ENCODE peak calls at places on chromosomes 5 and 9, in six cellular contexts. F is heart right ventricle, D is A549, V is OCI-LY7, S is body of pancreas, N is neural progenitor cell. J is an unnamed sample. For H3K4me1, the result is how much of the 10 kb centered on the place peaks cover.

GRCh38 chr5:20833081-20833627 is 845.2 kb upstream of the CDH18 start:
- DNase-seq in F (no peak), D (no peak), V (no peak), S (no peak), N (no peak), J (no peak)

GRCh38 chr5:142548739-142549275 is 137.1 kb downstream of the FGF1 start:
- DNase-seq in F (peak), D (peak), V (peak), S (peak), N (peak), J (peak)

GRCh38 chr5:78549043-78549442 is 99.5 kb downstream of the LHFPL2 start:
- DNase-seq in F (no peak), D (no peak), V (no peak), S (no peak), N (no peak), J (no peak)

GRCh38 chr9:786405-786804 is 55.1 kb upstream of the DMRT1 start:
- DNase-seq in F (no peak), D (no peak), V (no peak), S (no peak), N (no peak), J (peak)

GRCh38 chr5:976849-977751 is 31.5 kb upstream of the NKD2 start:
- DNase-seq in F (no peak), D (no peak), V (no peak), S (no peak), N (no peak), J (no peak)

GRCh38 chr5:135110941-135111596 is 77.0 kb upstream of the PITX1 start:
- DNase-seq in F (no peak), D (no peak), V (no peak), S (no peak), N (no peak), J (no peak)

GRCh38 chr5:78661691-78662090 is 13.1 kb upstream of the LHFPL2 start:
- DNase-seq in F (no peak), D (no peak), V (peak), S (no peak), N (no peak), J (no peak)

GRCh38 chr5:125037020-125037419 is 290.6 kb upstream of the ZNF608 start:
- DNase-seq in F (no peak), D (no peak), V (peak), S (no peak), N (no peak), J (no peak)

GRCh38 chr5:14101922-14102321 is 41.2 kb upstream of the TRIO start:
- DNase-seq in F (no peak), D (no peak), V (no peak), S (no peak), N (peak), J (no peak)

DNA sequence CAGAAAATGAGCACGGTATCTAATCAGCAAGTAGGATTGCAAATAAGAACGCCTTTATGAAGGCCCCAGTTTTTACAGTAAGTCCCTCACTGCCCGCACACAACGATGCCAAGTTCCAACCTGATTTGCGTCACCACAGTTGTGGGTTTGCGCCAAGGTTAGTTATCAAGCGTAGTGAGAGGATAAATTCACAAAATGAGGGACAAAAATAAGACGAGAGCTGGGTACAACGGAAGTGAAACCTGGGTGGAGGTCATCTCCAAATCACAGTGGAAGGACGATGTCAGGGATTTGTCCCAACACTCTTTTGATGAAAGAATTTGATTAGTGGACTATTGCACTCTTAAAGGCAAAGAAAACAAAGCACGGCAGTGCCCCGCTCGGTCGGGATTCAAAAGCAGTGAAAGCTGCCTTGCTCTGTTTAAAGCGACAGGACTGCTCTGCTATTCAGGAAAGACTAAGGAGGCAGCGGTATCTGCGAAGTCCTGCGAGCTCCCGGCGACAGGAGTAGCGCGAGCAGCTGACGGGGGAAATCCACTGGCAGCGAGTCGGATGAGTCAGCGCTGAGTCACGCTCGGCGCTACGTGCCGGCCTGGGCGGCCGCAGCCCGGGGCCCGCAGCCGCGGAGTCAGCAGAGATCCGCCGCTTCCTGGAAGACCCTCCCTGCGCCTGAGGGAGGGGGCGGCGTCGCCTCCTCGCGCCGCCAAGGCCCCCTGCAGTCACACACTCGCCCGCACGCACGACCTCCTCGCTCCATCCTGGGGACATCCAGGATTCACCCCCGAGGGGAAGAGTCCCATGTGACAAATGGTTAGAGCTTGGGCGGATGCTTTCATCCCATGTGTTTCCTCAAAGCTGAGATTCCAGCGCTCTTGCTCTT is 102.8 kb downstream of the ARRDC3 start:
- DNase-seq in F (peak), D (peak), V (peak), S (peak), N (peak), J (peak)
- TF ChIP-seq CTCF in F (no peak), D (no peak), V (no peak), S (no peak), N (no peak), J (no peak)

GRCh38 chr9:136006169-136006568 is 45.0 kb upstream of the UBAC1 start:
- DNase-seq in F (no peak), D (no peak), V (no peak), S (no peak), N (no peak), J (no peak)
- H3K4me1 ChIP-seq in F (under half), D (half or more), V (half or more), S (under half), N (half or more), J (under half)

GRCh38 chr9:101383361-101383760 is 1.4 kb downstream of the BAAT start:
- DNase-seq in F (no peak), D (no peak), V (no peak), S (no peak), N (no peak), J (no peak)

GRCh38 chr9:101393135-101393534 is 5.3 kb downstream of the MRPL50 start:
- DNase-seq in F (no peak), D (no peak), V (no peak), S (no peak), N (no peak), J (no peak)

GRCh38 chr9:101387871-101388506 is 3.2 kb upstream of the BAAT start:
- DNase-seq in F (no peak), D (no peak), V (peak), S (peak), N (peak), J (no peak)

GRCh38 chr9:101388507-101388993 is 3.7 kb upstream of the BAAT start:
- DNase-seq in F (no peak), D (no peak), V (no peak), S (no peak), N (no peak), J (no peak)
- TF ChIP-seq CTCF in F (no peak), D (peak), V (no peak), S (peak), N (peak), J (no peak)

GRCh38 chr9:133883356-133883755 is 108.8 kb downstream of the VAV2 start:
- DNase-seq in F (no peak), D (no peak), V (no peak), S (no peak), N (no peak), J (no peak)
- H3K4me1 ChIP-seq in F (under half), D (under half), V (under half), S (under half), N (under half), J (under half)

DNA sequence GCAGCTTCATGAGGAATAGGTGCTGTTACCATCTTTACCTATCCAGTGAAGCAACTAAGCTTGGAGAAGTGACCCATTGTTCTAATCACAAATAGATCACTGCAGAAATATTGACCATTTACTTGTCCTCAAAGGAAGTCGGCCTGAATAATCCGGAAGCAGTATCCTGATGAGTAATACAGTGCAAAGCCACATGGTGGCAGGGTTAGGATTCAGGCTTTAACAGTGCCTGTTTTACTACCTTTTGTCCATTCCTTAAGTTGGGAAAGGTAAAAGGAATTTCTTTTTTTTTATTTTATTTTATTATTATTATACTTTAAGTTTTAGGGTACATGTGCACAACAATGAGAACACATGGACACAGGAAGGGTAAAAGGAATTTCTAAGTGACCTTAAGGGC is 336.3 kb downstream of the KDM4C start:
- DNase-seq in F (no peak), D (no peak), V (no peak), S (no peak), N (peak), J (peak)
- TF ChIP-seq CTCF in F (peak), D (peak), V (peak), S (peak), N (peak), J (peak)

GRCh38 chr9:38039090-38039906 is 29.7 kb downstream of the SHB start:
- DNase-seq in F (no peak), D (no peak), V (no peak), S (no peak), N (no peak), J (no peak)
- H3K4me1 ChIP-seq in F (half or more), D (half or more), V (under half), S (half or more), N (under half), J (under half)

DNA sequence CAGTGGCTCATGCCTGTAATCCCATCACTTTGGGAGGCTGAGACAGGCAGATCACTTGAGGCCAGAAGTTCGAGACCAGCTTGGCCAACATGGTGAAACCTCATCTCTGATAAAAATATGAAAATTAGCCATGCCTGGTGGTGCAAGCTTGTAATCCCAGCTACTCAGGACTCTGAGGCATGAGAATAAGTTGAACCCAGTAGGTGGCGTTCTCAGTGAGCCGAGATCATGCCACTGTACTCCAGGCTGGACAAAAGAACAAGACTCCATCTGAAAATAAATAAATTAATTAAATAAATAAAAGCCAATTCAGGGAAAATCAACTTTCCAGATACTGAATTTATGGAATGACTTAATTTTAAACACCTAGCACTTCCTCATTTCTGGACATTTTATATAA is 1722.1 kb downstream of the MAT2B start:
- DNase-seq in F (no peak), D (no peak), V (no peak), S (peak), N (no peak), J (no peak)
- TF ChIP-seq CTCF in F (no peak), D (no peak), V (peak), S (peak), N (peak), J (no peak)

GRCh38 chr5:5350101-5350500 is 72.4 kb upstream of the ICE1 start:
- DNase-seq in F (no peak), D (peak), V (no peak), S (no peak), N (no peak), J (no peak)
- H3K4me1 ChIP-seq in F (under half), D (under half), V (under half), S (under half), N (under half), J (under half)

GRCh38 chr9:36788534-36788933 is 215.8 kb downstream of the MELK start:
- DNase-seq in F (no peak), D (no peak), V (peak), S (no peak), N (peak), J (no peak)
- TF ChIP-seq CTCF in F (peak), D (no peak), V (peak), S (no peak), N (peak), J (no peak)

GRCh38 chr9:14752871-14753270 is 30.3 kb upstream of the CER1 start:
- DNase-seq in F (no peak), D (no peak), V (no peak), S (no peak), N (no peak), J (no peak)
- H3K4me1 ChIP-seq in F (under half), D (under half), V (under half), S (under half), N (under half), J (under half)